ENCODE peak calls at places on chromosomes 6 and 20, in ten cellular contexts. One of them, this sample, is unnamed.

GRCh38 chr6:5994234-5994998 is 12.3 kb downstream of the NRN1 start:
- DNase-seq in H1: peak
- DNase-seq in K562: no peak
- DNase-seq in SK-N-SH: no peak
- DNase-seq in suprapubic skin: no peak
- DNase-seq in transverse colon: no peak
- DNase-seq in sigmoid colon: no peak
- DNase-seq in HepG2: no peak
- DNase-seq in GM12891: no peak
- DNase-seq in prostate gland: no peak
- DNase-seq in this sample: no peak

GRCh38 chr6:134199848-134200606 is 117.9 kb downstream of the SGK1 start:
- DNase-seq in H1: no peak
- DNase-seq in K562: no peak
- DNase-seq in SK-N-SH: no peak
- DNase-seq in suprapubic skin: no peak
- DNase-seq in transverse colon: no peak
- DNase-seq in sigmoid colon: no peak
- DNase-seq in HepG2: peak
- DNase-seq in GM12891: no peak
- DNase-seq in prostate gland: no peak
- DNase-seq in this sample: no peak

GRCh38 chr6:2103644-2104523 is 141.5 kb downstream of the GMDS start:
- DNase-seq in H1: no peak
- DNase-seq in K562: peak
- DNase-seq in SK-N-SH: peak
- DNase-seq in suprapubic skin: no peak
- DNase-seq in transverse colon: no peak
- DNase-seq in sigmoid colon: no peak
- DNase-seq in HepG2: peak
- DNase-seq in GM12891: no peak
- DNase-seq in prostate gland: no peak
- DNase-seq in this sample: no peak

GRCh38 chr6:49646942-49647341 is 10.3 kb upstream of the RHAG start:
- DNase-seq in H1: no peak
- DNase-seq in K562: no peak
- DNase-seq in SK-N-SH: no peak
- DNase-seq in suprapubic skin: no peak
- DNase-seq in transverse colon: no peak
- DNase-seq in sigmoid colon: no peak
- DNase-seq in HepG2: no peak
- DNase-seq in GM12891: no peak
- DNase-seq in prostate gland: no peak
- DNase-seq in this sample: no peak

GRCh38 chr6:113632220-113632864 is 224.8 kb upstream of the MARCKS start:
- DNase-seq in H1: no peak
- DNase-seq in K562: no peak
- DNase-seq in SK-N-SH: no peak
- DNase-seq in suprapubic skin: peak
- DNase-seq in transverse colon: peak
- DNase-seq in sigmoid colon: no peak
- DNase-seq in HepG2: peak
- DNase-seq in GM12891: no peak
- DNase-seq in prostate gland: peak
- DNase-seq in this sample: no peak

GRCh38 chr6:36956111-36956820 is 1.7 kb downstream of the PI16 start:
- DNase-seq in H1: no peak
- DNase-seq in K562: no peak
- DNase-seq in SK-N-SH: no peak
- DNase-seq in suprapubic skin: peak
- DNase-seq in transverse colon: no peak
- DNase-seq in sigmoid colon: no peak
- DNase-seq in HepG2: no peak
- DNase-seq in GM12891: no peak
- DNase-seq in prostate gland: no peak
- DNase-seq in this sample: no peak

GRCh38 chr6:169677096-169677495 is 24.7 kb downstream of the WDR27 start:
- DNase-seq in H1: peak
- DNase-seq in K562: no peak
- DNase-seq in SK-N-SH: no peak
- DNase-seq in suprapubic skin: no peak
- DNase-seq in transverse colon: no peak
- DNase-seq in sigmoid colon: no peak
- DNase-seq in HepG2: no peak
- DNase-seq in GM12891: no peak
- DNase-seq in prostate gland: no peak
- DNase-seq in this sample: no peak

GRCh38 chr6:105592329-105592728 is 189.4 kb upstream of the PREP start:
- DNase-seq in H1: no peak
- DNase-seq in K562: no peak
- DNase-seq in SK-N-SH: no peak
- DNase-seq in suprapubic skin: no peak
- DNase-seq in transverse colon: no peak
- DNase-seq in sigmoid colon: peak
- DNase-seq in HepG2: no peak
- DNase-seq in GM12891: no peak
- DNase-seq in prostate gland: peak
- DNase-seq in this sample: no peak

GRCh38 chr6:144343736-144344428 is 58.7 kb downstream of the UTRN start:
- DNase-seq in H1: no peak
- DNase-seq in K562: no peak
- DNase-seq in SK-N-SH: no peak
- DNase-seq in suprapubic skin: no peak
- DNase-seq in transverse colon: peak
- DNase-seq in sigmoid colon: no peak
- DNase-seq in HepG2: peak
- DNase-seq in GM12891: no peak
- DNase-seq in prostate gland: no peak
- DNase-seq in this sample: no peak

GRCh38 chr6:37289931-37290330 is 32.0 kb upstream of the TMEM217 start:
- DNase-seq in H1: no peak
- DNase-seq in K562: no peak
- DNase-seq in SK-N-SH: no peak
- DNase-seq in suprapubic skin: no peak
- DNase-seq in transverse colon: no peak
- DNase-seq in sigmoid colon: no peak
- DNase-seq in HepG2: no peak
- DNase-seq in GM12891: no peak
- DNase-seq in prostate gland: no peak
- DNase-seq in this sample: no peak

GRCh38 chr6:87628881-87629280 is 38.9 kb downstream of the ORC3 start:
- DNase-seq in H1: no peak
- DNase-seq in K562: no peak
- DNase-seq in SK-N-SH: no peak
- DNase-seq in suprapubic skin: no peak
- DNase-seq in transverse colon: no peak
- DNase-seq in sigmoid colon: no peak
- DNase-seq in HepG2: no peak
- DNase-seq in GM12891: no peak
- DNase-seq in prostate gland: no peak
- DNase-seq in this sample: no peak

GRCh38 chr20:41080866-41081265 is 52.2 kb downstream of the TOP1 start:
- DNase-seq in H1: no peak
- DNase-seq in K562: no peak
- DNase-seq in SK-N-SH: no peak
- DNase-seq in suprapubic skin: no peak
- DNase-seq in transverse colon: no peak
- DNase-seq in sigmoid colon: no peak
- DNase-seq in HepG2: no peak
- DNase-seq in GM12891: no peak
- DNase-seq in prostate gland: no peak
- DNase-seq in this sample: no peak

GRCh38 chr6:7309050-7309449 is 3.9 kb downstream of the SSR1 start:
- DNase-seq in H1: no peak
- DNase-seq in K562: no peak
- DNase-seq in SK-N-SH: no peak
- DNase-seq in suprapubic skin: no peak
- DNase-seq in transverse colon: no peak
- DNase-seq in sigmoid colon: no peak
- DNase-seq in HepG2: no peak
- DNase-seq in GM12891: no peak
- DNase-seq in prostate gland: no peak
- DNase-seq in this sample: no peak

GRCh38 chr20:4875578-4876067 is 125.7 kb downstream of the SLC23A2 start:
- DNase-seq in H1: no peak
- DNase-seq in K562: no peak
- DNase-seq in SK-N-SH: no peak
- DNase-seq in suprapubic skin: no peak
- DNase-seq in transverse colon: no peak
- DNase-seq in sigmoid colon: no peak
- DNase-seq in HepG2: no peak
- DNase-seq in GM12891: no peak
- DNase-seq in prostate gland: no peak
- DNase-seq in this sample: no peak

GRCh38 chr6:10268661-10269060 is 146.2 kb downstream of the TFAP2A start:
- DNase-seq in H1: peak
- DNase-seq in K562: no peak
- DNase-seq in SK-N-SH: no peak
- DNase-seq in suprapubic skin: no peak
- DNase-seq in transverse colon: no peak
- DNase-seq in sigmoid colon: no peak
- DNase-seq in HepG2: no peak
- DNase-seq in GM12891: no peak
- DNase-seq in prostate gland: no peak
- DNase-seq in this sample: no peak

GRCh38 chr20:46293084-46293483 is 15.2 kb downstream of the CDH22 start:
- DNase-seq in H1: no peak
- DNase-seq in K562: peak
- DNase-seq in SK-N-SH: no peak
- DNase-seq in suprapubic skin: no peak
- DNase-seq in transverse colon: no peak
- DNase-seq in sigmoid colon: no peak
- DNase-seq in HepG2: peak
- DNase-seq in GM12891: no peak
- DNase-seq in prostate gland: no peak
- DNase-seq in this sample: no peak

GRCh38 chr20:20409326-20409725 is 41.4 kb downstream of the INSM1 start:
- DNase-seq in H1: no peak
- DNase-seq in K562: no peak
- DNase-seq in SK-N-SH: no peak
- DNase-seq in suprapubic skin: no peak
- DNase-seq in transverse colon: no peak
- DNase-seq in sigmoid colon: no peak
- DNase-seq in HepG2: no peak
- DNase-seq in GM12891: no peak
- DNase-seq in prostate gland: no peak
- DNase-seq in this sample: no peak

GRCh38 chr20:33653218-33653899 is 8.8 kb upstream of the C20orf144 start:
- DNase-seq in H1: peak
- DNase-seq in K562: peak
- DNase-seq in SK-N-SH: peak
- DNase-seq in suprapubic skin: no peak
- DNase-seq in transverse colon: peak
- DNase-seq in sigmoid colon: peak
- DNase-seq in HepG2: peak
- DNase-seq in GM12891: peak
- DNase-seq in prostate gland: no peak
- DNase-seq in this sample: peak
- TF ChIP-seq POLR2AphosphoS5 in H1: peak
- TF ChIP-seq POLR2AphosphoS5 in K562: no peak
- TF ChIP-seq POLR2AphosphoS5 in SK-N-SH: peak
- TF ChIP-seq POLR2AphosphoS5 in suprapubic skin: peak
- TF ChIP-seq POLR2AphosphoS5 in transverse colon: peak
- TF ChIP-seq POLR2AphosphoS5 in sigmoid colon: no peak
- TF ChIP-seq POLR2AphosphoS5 in HepG2: peak
- TF ChIP-seq POLR2AphosphoS5 in GM12891: no peak
- TF ChIP-seq POLR2AphosphoS5 in prostate gland: peak
- TF ChIP-seq POLR2AphosphoS5 in this sample: no peak

GRCh38 chr20:53568351-53568750 is 25.3 kb downstream of the ZNF217 start:
- DNase-seq in H1: no peak
- DNase-seq in K562: no peak
- DNase-seq in SK-N-SH: no peak
- DNase-seq in suprapubic skin: no peak
- DNase-seq in transverse colon: no peak
- DNase-seq in sigmoid colon: no peak
- DNase-seq in HepG2: no peak
- DNase-seq in GM12891: no peak
- DNase-seq in prostate gland: no peak
- DNase-seq in this sample: no peak

GRCh38 chr20:53570446-53571276 is 23.0 kb downstream of the ZNF217 start:
- DNase-seq in H1: no peak
- DNase-seq in K562: no peak
- DNase-seq in SK-N-SH: no peak
- DNase-seq in suprapubic skin: no peak
- DNase-seq in transverse colon: no peak
- DNase-seq in sigmoid colon: no peak
- DNase-seq in HepG2: no peak
- DNase-seq in GM12891: no peak
- DNase-seq in prostate gland: no peak
- DNase-seq in this sample: no peak

GRCh38 chr20:53567379-53567778 is 26.3 kb downstream of the ZNF217 start:
- DNase-seq in H1: no peak
- DNase-seq in K562: no peak
- DNase-seq in SK-N-SH: no peak
- DNase-seq in suprapubic skin: no peak
- DNase-seq in transverse colon: no peak
- DNase-seq in sigmoid colon: no peak
- DNase-seq in HepG2: no peak
- DNase-seq in GM12891: no peak
- DNase-seq in prostate gland: no peak
- DNase-seq in this sample: no peak

GRCh38 chr20:53569606-53570307 is 23.9 kb downstream of the ZNF217 start:
- DNase-seq in H1: no peak
- DNase-seq in K562: no peak
- DNase-seq in SK-N-SH: no peak
- DNase-seq in suprapubic skin: no peak
- DNase-seq in transverse colon: no peak
- DNase-seq in sigmoid colon: no peak
- DNase-seq in HepG2: no peak
- DNase-seq in GM12891: no peak
- DNase-seq in prostate gland: no peak
- DNase-seq in this sample: no peak

GRCh38 chr20:53569005-53569404 is 24.6 kb downstream of the ZNF217 start:
- DNase-seq in H1: no peak
- DNase-seq in K562: no peak
- DNase-seq in SK-N-SH: no peak
- DNase-seq in suprapubic skin: no peak
- DNase-seq in transverse colon: no peak
- DNase-seq in sigmoid colon: no peak
- DNase-seq in HepG2: no peak
- DNase-seq in GM12891: no peak
- DNase-seq in prostate gland: no peak
- DNase-seq in this sample: no peak
- TF ChIP-seq POLR2AphosphoS5 in H1: no peak
- TF ChIP-seq POLR2AphosphoS5 in K562: no peak
- TF ChIP-seq POLR2AphosphoS5 in SK-N-SH: no peak
- TF ChIP-seq POLR2AphosphoS5 in suprapubic skin: no peak
- TF ChIP-seq POLR2AphosphoS5 in transverse colon: no peak
- TF ChIP-seq POLR2AphosphoS5 in sigmoid colon: no peak
- TF ChIP-seq POLR2AphosphoS5 in HepG2: no peak
- TF ChIP-seq POLR2AphosphoS5 in GM12891: no peak
- TF ChIP-seq POLR2AphosphoS5 in prostate gland: no peak
- TF ChIP-seq POLR2AphosphoS5 in this sample: no peak

GRCh38 chr6:150599199-150600002 is at the start of gene PLEKHG1:
- DNase-seq in H1: peak
- DNase-seq in K562: peak
- DNase-seq in SK-N-SH: peak
- DNase-seq in suprapubic skin: peak
- DNase-seq in transverse colon: peak
- DNase-seq in sigmoid colon: peak
- DNase-seq in HepG2: no peak
- DNase-seq in GM12891: peak
- DNase-seq in prostate gland: peak
- DNase-seq in this sample: peak
- TF ChIP-seq POLR2AphosphoS5 in H1: no peak
- TF ChIP-seq POLR2AphosphoS5 in K562: no peak
- TF ChIP-seq POLR2AphosphoS5 in SK-N-SH: no peak
- TF ChIP-seq POLR2AphosphoS5 in suprapubic skin: no peak
- TF ChIP-seq POLR2AphosphoS5 in transverse colon: peak
- TF ChIP-seq POLR2AphosphoS5 in sigmoid colon: no peak
- TF ChIP-seq POLR2AphosphoS5 in HepG2: no peak
- TF ChIP-seq POLR2AphosphoS5 in GM12891: no peak
- TF ChIP-seq POLR2AphosphoS5 in prostate gland: no peak
- TF ChIP-seq POLR2AphosphoS5 in this sample: no peak

GRCh38 chr6:42038163-42038562 is 12.2 kb upstream of the TAF8 start:
- DNase-seq in H1: no peak
- DNase-seq in K562: no peak
- DNase-seq in SK-N-SH: no peak
- DNase-seq in suprapubic skin: no peak
- DNase-seq in transverse colon: no peak
- DNase-seq in sigmoid colon: no peak
- DNase-seq in HepG2: no peak
- DNase-seq in GM12891: no peak
- DNase-seq in prostate gland: no peak
- DNase-seq in this sample: no peak
- TF ChIP-seq POLR2AphosphoS5 in H1: no peak
- TF ChIP-seq POLR2AphosphoS5 in K562: no peak
- TF ChIP-seq POLR2AphosphoS5 in SK-N-SH: no peak
- TF ChIP-seq POLR2AphosphoS5 in suprapubic skin: no peak
- TF ChIP-seq POLR2AphosphoS5 in transverse colon: no peak
- TF ChIP-seq POLR2AphosphoS5 in sigmoid colon: no peak
- TF ChIP-seq POLR2AphosphoS5 in HepG2: no peak
- TF ChIP-seq POLR2AphosphoS5 in GM12891: no peak
- TF ChIP-seq POLR2AphosphoS5 in prostate gland: no peak
- TF ChIP-seq POLR2AphosphoS5 in this sample: no peak